ENCODE peak calls at places on chromosomes 12 and 14, in five cellular contexts. One of them, this sample, is unnamed.

GRCh38 chr12:93901739-93902138 is 224.6 kb downstream of the CRADD start:
- DNase-seq in T-cell: no peak
- DNase-seq in GM19239: no peak
- DNase-seq in RWPE2: no peak
- DNase-seq in lower leg skin: no peak
- DNase-seq in this sample: no peak

GRCh38 chr14:38755036-38755435 is 348.0 kb downstream of the SEC23A start:
- DNase-seq in lower leg skin: no peak
- DNase-seq in GM19239: no peak
- DNase-seq in T-cell: no peak
- DNase-seq in RWPE2: no peak
- DNase-seq in this sample: no peak

GRCh38 chr12:49051373-49051764 is 9.2 kb downstream of the KMT2D start:
- DNase-seq in lower leg skin: no peak
- DNase-seq in GM19239: no peak
- DNase-seq in RWPE2: no peak
- DNase-seq in T-cell: no peak
- DNase-seq in this sample: no peak

GRCh38 chr12:27003421-27004311 is 10.5 kb downstream of the TM7SF3 start:
- DNase-seq in T-cell: no peak
- DNase-seq in lower leg skin: no peak
- DNase-seq in RWPE2: no peak
- DNase-seq in GM19239: no peak
- DNase-seq in this sample: no peak

GRCh38 chr14:29798078-29798477 is 129.6 kb downstream of the PRKD1 start:
- DNase-seq in lower leg skin: no peak
- DNase-seq in RWPE2: no peak
- DNase-seq in GM19239: no peak
- DNase-seq in T-cell: no peak
- DNase-seq in this sample: no peak

GRCh38 chr14:35051796-35052195 is 5.7 kb downstream of the FAM177A1 start:
- DNase-seq in lower leg skin: no peak
- DNase-seq in GM19239: no peak
- DNase-seq in T-cell: no peak
- DNase-seq in RWPE2: no peak
- DNase-seq in this sample: no peak

GRCh38 chr12:873954-874353 is 75.5 kb downstream of the RAD52 start:
- DNase-seq in lower leg skin: no peak
- DNase-seq in GM19239: no peak
- DNase-seq in RWPE2: no peak
- DNase-seq in T-cell: no peak
- DNase-seq in this sample: no peak

GRCh38 chr12:52636592-52637258 is 15.3 kb downstream of the KRT2 start:
- DNase-seq in RWPE2: no peak
- DNase-seq in lower leg skin: no peak
- DNase-seq in T-cell: no peak
- DNase-seq in GM19239: no peak
- DNase-seq in this sample: no peak

GRCh38 chr12:9782547-9783382 is 22.1 kb upstream of the CD69 start:
- DNase-seq in GM19239: no peak
- DNase-seq in lower leg skin: no peak
- DNase-seq in T-cell: no peak
- DNase-seq in RWPE2: no peak
- DNase-seq in this sample: no peak

GRCh38 chr14:63770187-63770807 is 42.4 kb upstream of the SGPP1 start:
- DNase-seq in GM19239: peak; percentile 24
- DNase-seq in lower leg skin: no peak
- DNase-seq in T-cell: peak; percentile 15
- DNase-seq in RWPE2: no peak
- DNase-seq in this sample: peak; percentile 59

GRCh38 chr12:47814539-47815170 is 5.0 kb downstream of the HDAC7 start:
- DNase-seq in RWPE2: no peak
- DNase-seq in T-cell: no peak
- DNase-seq in lower leg skin: no peak
- DNase-seq in GM19239: no peak
- DNase-seq in this sample: no peak

GRCh38 chr12:100995201-100995600 is 200.6 kb downstream of the ANO4 start:
- DNase-seq in lower leg skin: no peak
- DNase-seq in GM19239: no peak
- DNase-seq in T-cell: no peak
- DNase-seq in RWPE2: no peak
- DNase-seq in this sample: no peak

GRCh38 chr12:1539135-1539534 is 55.2 kb downstream of the FBXL14 start:
- DNase-seq in lower leg skin: no peak
- DNase-seq in RWPE2: no peak
- DNase-seq in T-cell: no peak
- DNase-seq in GM19239: no peak
- DNase-seq in this sample: no peak

GRCh38 chr12:115319641-115320040 is 635.7 kb upstream of the TBX3 start:
- DNase-seq in T-cell: no peak
- DNase-seq in lower leg skin: no peak
- DNase-seq in GM19239: no peak
- DNase-seq in RWPE2: no peak
- DNase-seq in this sample: no peak

GRCh38 chr12:46523446-46523845 is 150.9 kb upstream of the SLC38A2 start:
- DNase-seq in T-cell: no peak
- DNase-seq in lower leg skin: no peak
- DNase-seq in GM19239: no peak
- DNase-seq in RWPE2: no peak
- DNase-seq in this sample: no peak

GRCh38 chr14:23055621-23056256 is 1.6 kb downstream of the CDH24 start:
- DNase-seq in T-cell: no peak
- DNase-seq in lower leg skin: no peak
- DNase-seq in RWPE2: peak; percentile 67
- DNase-seq in GM19239: no peak
- DNase-seq in this sample: no peak

GRCh38 chr14:105536691-105537579 is 10.6 kb downstream of the TMEM121 start:
- DNase-seq in lower leg skin: no peak
- DNase-seq in GM19239: no peak
- DNase-seq in RWPE2: peak; percentile 66
- DNase-seq in T-cell: no peak
- DNase-seq in this sample: no peak

GRCh38 chr12:52980773-52981423 is 25.4 kb upstream of the EIF4B start:
- DNase-seq in GM19239: peak; percentile 78
- DNase-seq in T-cell: peak; percentile 64
- DNase-seq in lower leg skin: peak; percentile 89
- DNase-seq in RWPE2: peak; percentile 77
- DNase-seq in this sample: peak; percentile 82

GRCh38 chr14:70645892-70646291 is 4.2 kb downstream of the TTC9 start:
- DNase-seq in RWPE2: no peak
- DNase-seq in lower leg skin: no peak
- DNase-seq in T-cell: no peak
- DNase-seq in GM19239: no peak
- DNase-seq in this sample: no peak